ENCODE peak calls at places on chromosomes 16 and 17, in four cellular contexts. X, D, J and N are unnamed samples.

GRCh38 chr16:85564277-85565051 is 48.7 kb upstream of the GSE1 start:
- DNase-seq in X (no peak), D (peak; percentile 58), J (no peak), N (no peak)

GRCh38 chr16:23367564-23367963 is 65.5 kb downstream of the SCNN1B start:
- DNase-seq in X (no peak), D (no peak), J (no peak), N (no peak)

GRCh38 chr16:7334801-7335560 is 2.3 kb downstream of the RBFOX1 start:
- DNase-seq in X (no peak), D (no peak), J (no peak), N (no peak)

GRCh38 chr16:53840472-53840871 is 136.5 kb downstream of the FTO start:
- DNase-seq in X (peak; percentile 24), D (no peak), J (no peak), N (no peak)

GRCh38 chr16:12907670-12908233 is 6.4 kb downstream of the SHISA9 start:
- DNase-seq in X (peak; percentile 22), D (peak; percentile 26), J (no peak), N (no peak)

GRCh38 chr16:81711609-81712329 is 67.3 kb upstream of the PLCG2 start:
- DNase-seq in X (no peak), D (peak; percentile 57), J (peak; percentile 86), N (no peak)

GRCh38 chr16:454397-454940 is 29.0 kb downstream of the RAB11FIP3 start:
- DNase-seq in X (no peak), D (no peak), J (no peak), N (no peak)

GRCh38 chr17:42288985-42289862 is 926 bp downstream of the STAT5A start:
- DNase-seq in X (no peak), D (peak; percentile 83), J (no peak), N (no peak)

GRCh38 chr16:54356391-54356790 is 69.8 kb upstream of the IRX3 start:
- DNase-seq in X (no peak), D (no peak), J (no peak), N (no peak)

GRCh38 chr16:10880609-10881452 is 3.8 kb downstream of the CIITA start:
- DNase-seq in X (no peak), D (no peak), J (no peak), N (no peak)

GRCh38 chr16:733382-734207 is 6.7 kb downstream of the HAGHL start:
- DNase-seq in X (no peak), D (peak; percentile 48), J (no peak), N (no peak)

GRCh38 chr17:47292206-47292605 is 31.5 kb upstream of the EFCAB13 start:
- DNase-seq in X (no peak), D (no peak), J (no peak), N (no peak)

GRCh38 chr17:19747159-19747719 is 859 bp downstream of the ALDH3A1 start:
- DNase-seq in X (no peak), D (no peak), J (no peak), N (no peak)

GRCh38 chr17:50283246-50283645 is 9.0 kb downstream of the TMEM92 start:
- DNase-seq in X (no peak), D (no peak), J (no peak), N (no peak)

GRCh38 chr17:10875984-10876555 is 38.2 kb upstream of the PIRT start:
- DNase-seq in X (peak; percentile 40), D (peak; percentile 42), J (peak; percentile 36), N (peak; percentile 30)

GRCh38 chr17:41404024-41404651 is 6.7 kb upstream of the KRT31 start:
- DNase-seq in X (peak; percentile 95), D (no peak), J (peak; percentile 99), N (peak; percentile 60)

GRCh38 chr16:50901062-50901461 is 159.2 kb downstream of the CYLD start:
- DNase-seq in X (no peak), D (no peak), J (no peak), N (no peak)

GRCh38 chr16:48366165-48367093 is 18.8 kb downstream of the SIAH1 start:
- DNase-seq in X (peak; percentile 79), D (no peak), J (peak; percentile 80), N (peak; percentile 71)

GRCh38 chr16:85448557-85449194 is 164.4 kb upstream of the GSE1 start:
- DNase-seq in X (peak; percentile 79), D (no peak), J (no peak), N (no peak)

GRCh38 chr17:5785343-5785742 is 201.0 kb upstream of the NLRP1 start:
- DNase-seq in X (no peak), D (no peak), J (no peak), N (no peak)

GRCh38 chr16:22313141-22313781 is 16.1 kb downstream of the POLR3E start:
- DNase-seq in X (no peak), D (peak; percentile 29), J (no peak), N (no peak)

GRCh38 chr16:22315979-22316378 is 18.8 kb downstream of the POLR3E start:
- DNase-seq in X (no peak), D (no peak), J (no peak), N (no peak)

GRCh38 chr16:22313876-22314470 is 16.8 kb downstream of the POLR3E start:
- DNase-seq in X (no peak), D (no peak), J (no peak), N (no peak)

GRCh38 chr16:22316411-22316811 is 19.2 kb downstream of the POLR3E start:
- DNase-seq in X (no peak), D (peak; percentile 20), J (no peak), N (no peak)

GRCh38 chr16:22314661-22315626 is 17.7 kb downstream of the POLR3E start:
- DNase-seq in X (no peak), D (no peak), J (no peak), N (no peak)
- TF ChIP-seq TCF7L2 in X (no peak), D (no peak), J (no peak), N (no peak)

GRCh38 chr17:82592751-82593589 is 55.3 kb downstream of the WDR45B start:
- DNase-seq in X (peak; percentile 87), D (no peak), J (peak; percentile 70), N (no peak)
- H3K27ac ChIP-seq in X (peak overlapping the region; percentile 72), D (peak overlapping the region; percentile 54), J (peak overlapping the region; percentile 98), N (peak overlapping the region; percentile 78)

GRCh38 chr17:60391419-60392041 is 403 bp downstream of the USP32 start:
- DNase-seq in X (no peak), D (no peak), J (no peak), N (no peak)

GRCh38 chr17:60392845-60393702 is 1.1 kb upstream of the USP32 start:
- DNase-seq in X (peak; percentile 44), D (no peak), J (peak; percentile 24), N (no peak)

GRCh38 chr17:60392042-60392844 is at the start of gene USP32:
- DNase-seq in X (peak; percentile 96), D (peak; percentile 93), J (peak; percentile 96), N (peak; percentile 82)

GRCh38 chr17:60390223-60390622 is 1.7 kb downstream of the USP32 start:
- DNase-seq in X (no peak), D (no peak), J (no peak), N (no peak)

GRCh38 chr17:60390881-60391418 is 983 bp downstream of the USP32 start:
- DNase-seq in X (peak; percentile 39), D (no peak), J (no peak), N (no peak)
- TF ChIP-seq SIN3A in X (no peak), D (no peak), J (no peak), N (no peak)

GRCh38 chr17:78559024-78559423 is 18.2 kb downstream of the DNAH17 start:
- DNase-seq in X (no peak), D (no peak), J (no peak), N (no peak)

GRCh38 chr17:78562734-78563133 is 14.5 kb downstream of the DNAH17 start:
- DNase-seq in X (no peak), D (no peak), J (no peak), N (no peak)

GRCh38 chr17:78559749-78560368 is 17.3 kb downstream of the DNAH17 start:
- DNase-seq in X (no peak), D (peak; percentile 57), J (peak; percentile 57), N (no peak)

GRCh38 chr17:78561166-78561565 is 16.0 kb downstream of the DNAH17 start:
- DNase-seq in X (no peak), D (no peak), J (no peak), N (no peak)

GRCh38 chr17:78560731-78561130 is 16.5 kb downstream of the DNAH17 start:
- DNase-seq in X (no peak), D (no peak), J (no peak), N (no peak)
- TF ChIP-seq TCF7L2 in X (no peak), D (no peak), J (no peak), N (no peak)

GRCh38 chr17:21168555-21168865 is 41.7 kb downstream of the DHRS7B start:
- DNase-seq in X (no peak), D (no peak), J (no peak), N (no peak)

GRCh38 chr17:21167303-21167702 is 40.5 kb downstream of the DHRS7B start:
- DNase-seq in X (no peak), D (no peak), J (no peak), N (no peak)

GRCh38 chr17:21166599-21167265 is 40.0 kb downstream of the DHRS7B start:
- DNase-seq in X (no peak), D (no peak), J (no peak), N (no peak)

GRCh38 chr17:21164226-21165019 is 37.7 kb downstream of the DHRS7B start:
- DNase-seq in X (no peak), D (no peak), J (no peak), N (no peak)

GRCh38 chr17:21165922-21166598 is 39.3 kb downstream of the DHRS7B start:
- DNase-seq in X (no peak), D (no peak), J (no peak), N (no peak)
- H3K27ac ChIP-seq in X (no peak overlapping the region), D (no peak overlapping the region), J (no peak overlapping the region), N (no peak overlapping the region)